ENCODE peak calls at places on chromosome 4, in seven cellular contexts. R, V, B, L, H, W and J are unnamed samples.

GRCh38 chr4:118353452-118353851 is 649 bp upstream of the PRSS12 start:
- DNase-seq in R (no peak), W (no peak), H (no peak), V (no peak), L (no peak), B (no peak), J (no peak)

GRCh38 chr4:87007345-87008181 is 72.8 kb downstream of the AFF1 start:
- DNase-seq in R (peak; percentile 54), L (peak; percentile 82), H (peak; percentile 70), W (no peak), V (peak; percentile 46), B (no peak), J (peak; percentile 58)

GRCh38 chr4:167918077-167918476 is 174.3 kb upstream of the ANXA10 start:
- DNase-seq in W (no peak), L (no peak), B (no peak), H (no peak), R (no peak), V (no peak), J (no peak)

GRCh38 chr4:151331276-151332042 is 6.1 kb upstream of the SH3D19 start:
- DNase-seq in W (no peak), H (no peak), V (no peak), R (peak; percentile 16), B (no peak), L (no peak), J (no peak)

GRCh38 chr4:17068885-17069284 is 170.4 kb upstream of the LDB2 start:
- DNase-seq in W (no peak), B (no peak), V (no peak), L (no peak), H (no peak), R (no peak), J (no peak)

GRCh38 chr4:88953400-88953799 is 103.6 kb downstream of the FAM13A start:
- DNase-seq in R (no peak), B (no peak), W (no peak), H (no peak), L (no peak), V (no peak), J (no peak)

GRCh38 chr4:15755321-15755750 is 22.8 kb upstream of the CD38 start:
- DNase-seq in V (no peak), H (no peak), R (peak; percentile 69), W (peak; percentile 21), L (no peak), B (no peak), J (no peak)

GRCh38 chr4:90443231-90443630 is 316.0 kb downstream of the CCSER1 start:
- DNase-seq in H (no peak), R (no peak), B (no peak), V (no peak), L (no peak), W (no peak), J (no peak)

GRCh38 chr4:2254665-2255500 is 7.0 kb downstream of the MXD4 start:
- DNase-seq in B (peak; percentile 44), V (peak; percentile 18), R (no peak), W (no peak), H (no peak), L (no peak), J (no peak)

GRCh38 chr4:154368060-154368459 is 123.5 kb downstream of the DCHS2 start:
- DNase-seq in B (no peak), L (no peak), R (no peak), H (no peak), W (no peak), V (no peak), J (no peak)

GRCh38 chr4:136725286-136726081 is 806.8 kb downstream of the PCDH18 start:
- DNase-seq in R (peak; percentile 83), W (no peak), H (no peak), L (no peak), B (no peak), V (no peak), J (no peak)

GRCh38 chr4:26139310-26139924 is 181.4 kb upstream of the RBPJ start:
- DNase-seq in R (no peak), W (no peak), L (no peak), V (no peak), B (no peak), H (no peak), J (no peak)

GRCh38 chr4:67871867-67872266 is 11.9 kb downstream of the TMPRSS11D start:
- DNase-seq in B (no peak), W (no peak), H (no peak), L (no peak), V (no peak), R (peak; percentile 61), J (no peak)

GRCh38 chr4:77903186-77903585 is 40.6 kb downstream of the MRPL1 start:
- DNase-seq in V (no peak), L (no peak), H (no peak), R (peak; percentile 5), B (no peak), W (no peak), J (no peak)

GRCh38 chr4:23815351-23815750 is 74.5 kb downstream of the PPARGC1A start:
- DNase-seq in V (no peak), R (no peak), H (no peak), L (no peak), W (no peak), B (no peak), J (no peak)

GRCh38 chr4:88729146-88729755 is 31.6 kb upstream of the NAP1L5 start:
- DNase-seq in B (no peak), H (no peak), L (no peak), W (no peak), V (no peak), R (no peak), J (no peak)

GRCh38 chr4:39514888-39515401 is 12.3 kb downstream of the UGDH start:
- DNase-seq in R (peak; percentile 66), W (no peak), L (no peak), B (no peak), V (no peak), H (no peak), J (no peak)

GRCh38 chr4:102343964-102344519 is 1.2 kb downstream of the SLC39A8 start:
- DNase-seq in H (no peak), R (peak; percentile 8), L (no peak), V (no peak), W (no peak), B (no peak), J (no peak)
- H3K27me3 ChIP-seq in H (no peaks in the 10 kb centered on the region), R (peaks cover 19% of the 10 kb centered on the region), L (no peaks in the 10 kb centered on the region), V (no peaks in the 10 kb centered on the region), W (peaks cover 32% of the 10 kb centered on the region), B (no peaks in the 10 kb centered on the region), J (peaks cover 3% of the 10 kb centered on the region)

DNA sequence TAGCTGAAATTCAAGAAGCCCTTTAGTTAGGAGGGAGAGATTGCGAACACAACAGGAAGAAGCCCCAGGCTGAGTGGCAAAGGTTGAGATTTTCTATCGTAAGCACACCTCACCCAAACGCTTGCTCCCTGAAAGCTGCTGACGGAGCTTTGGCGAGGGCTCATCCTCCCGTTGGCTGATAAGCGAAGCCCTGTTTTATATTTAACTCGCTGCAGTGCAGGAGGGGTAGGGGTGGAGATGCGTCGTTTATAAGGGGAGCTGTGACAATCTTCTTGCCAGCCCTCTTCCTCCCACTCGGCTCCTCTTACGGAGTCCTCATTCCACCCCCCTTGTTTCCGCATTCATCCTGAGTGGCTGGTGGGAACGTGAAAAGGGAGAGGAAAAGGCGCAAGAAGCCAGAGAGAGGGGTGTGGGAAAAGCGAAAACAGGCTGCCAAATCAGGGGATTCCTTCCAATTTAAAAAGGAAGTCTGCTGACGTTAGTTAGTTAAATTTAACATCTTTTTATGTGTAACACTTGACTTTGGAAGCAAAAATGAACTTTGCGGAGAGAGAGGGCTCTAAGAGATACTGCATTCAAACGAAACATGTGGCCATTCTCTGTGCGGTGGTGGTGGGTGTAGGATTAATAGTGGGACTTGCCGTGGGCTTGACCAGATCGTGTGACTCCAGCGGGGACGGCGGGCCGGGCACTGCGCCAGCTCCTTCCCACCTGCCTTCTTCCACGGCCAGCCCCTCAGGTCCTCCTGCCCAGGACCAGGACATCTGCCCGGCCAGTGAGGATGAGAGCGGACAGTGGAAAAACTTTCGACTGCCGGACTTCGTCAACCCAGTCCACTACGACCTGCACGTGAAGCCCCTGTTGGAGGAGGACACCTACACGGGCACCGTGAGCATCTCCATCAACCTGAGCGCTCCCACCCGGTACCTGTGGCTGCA is at the start of gene ENPEP:
- DNase-seq in L (peak; percentile 58), W (no peak), V (no peak), B (no peak), H (peak; percentile 46), R (peak; percentile 36), J (peak; percentile 74)
- H3K4me3 ChIP-seq in L (peak within 1 kb of the TSS; percentile 6), W (peak within 1 kb of the TSS; percentile 53), V (peak within 1 kb of the TSS; percentile 52), B (no peak within 1 kb of the TSS), H (peak within 1 kb of the TSS; percentile 61), R (peak within 1 kb of the TSS; percentile 20), J (peak within 1 kb of the TSS; percentile 68)

GRCh38 chr4:185862340-185862739 is 50.3 kb upstream of the SORBS2 start:
- DNase-seq in L (no peak), H (no peak), V (no peak), B (no peak), W (no peak), R (no peak), J (no peak)

GRCh38 chr4:185868983-185869938 is 57.3 kb upstream of the SORBS2 start:
- DNase-seq in H (no peak), L (no peak), R (no peak), V (no peak), W (no peak), B (no peak), J (no peak)

GRCh38 chr4:185867770-185868169 is 55.8 kb upstream of the SORBS2 start:
- DNase-seq in B (no peak), H (no peak), R (no peak), W (no peak), L (no peak), V (no peak), J (no peak)

GRCh38 chr4:185863946-185864345 is 52.0 kb upstream of the SORBS2 start:
- DNase-seq in H (no peak), L (no peak), R (no peak), B (no peak), W (no peak), V (no peak), J (no peak)

DNA sequence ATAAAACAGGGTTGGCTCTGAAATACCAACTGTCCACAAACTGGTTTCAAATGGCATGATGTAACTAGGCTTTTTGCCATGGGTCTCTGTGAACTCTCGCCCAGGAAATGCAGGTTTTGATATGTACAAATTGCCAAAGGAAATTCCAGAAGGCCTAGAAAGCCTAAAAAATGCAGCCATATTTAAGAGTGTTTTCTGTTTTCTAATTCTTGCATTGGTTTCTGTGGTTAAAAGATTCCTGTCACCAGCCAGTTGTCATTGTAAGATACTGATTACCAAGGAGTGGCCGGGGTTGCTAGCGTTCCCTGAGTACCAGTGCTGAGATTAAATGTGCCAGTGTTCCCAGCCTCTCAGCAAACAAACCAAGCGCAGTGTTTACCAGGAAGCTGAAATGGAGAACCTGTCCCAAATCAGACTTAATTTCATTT is 53.9 kb upstream of the SORBS2 start:
- DNase-seq in H (no peak), L (no peak), R (peak; percentile 44), W (no peak), B (no peak), V (peak; percentile 34), J (no peak)
- H3K27ac ChIP-seq in H (peak overlapping the region; percentile 88), L (peak overlapping the region; percentile 88), R (no peak overlapping the region), W (no peak overlapping the region), B (no peak overlapping the region), V (peak overlapping the region; percentile 63), J (no peak overlapping the region)

GRCh38 chr4:20251796-20252655 is at the start of gene SLIT2:
- DNase-seq in W (peak; percentile 52), L (peak; percentile 93), V (peak; percentile 49), B (no peak), H (peak; percentile 83), R (peak; percentile 68), J (peak; percentile 90)
- H3K27me3 ChIP-seq in W (no peaks in the 10 kb centered on the region), L (no peaks in the 10 kb centered on the region), V (no peaks in the 10 kb centered on the region), B (no peaks in the 10 kb centered on the region), H (peaks cover 32% of the 10 kb centered on the region), R (peaks cover 22% of the 10 kb centered on the region), J (peaks cover 21% of the 10 kb centered on the region)